ENCODE peak calls at places on chromosomes 3 and 15, in nine cellular contexts. B, O, H, F, X, Z, Y, C and T are unnamed samples.

GRCh38 chr3:129597792-129598381 is 8.6 kb downstream of the PLXND1 start:
- DNase-seq in B (no peak), Y (no peak), O (no peak), F (peak; percentile 24), Z (no peak), H (no peak), X (no peak), C (peak; percentile 50), T (peak; percentile 25)

GRCh38 chr15:33194237-33194636 is 277 bp downstream of the FMN1 start:
- DNase-seq in F (no peak), O (no peak), X (no peak), B (no peak), Z (peak; percentile 31), Y (no peak), H (no peak), C (no peak), T (no peak)

GRCh38 chr3:69161587-69162196 is 39.3 kb upstream of the LMOD3 start:
- DNase-seq in Z (peak; percentile 25), Y (peak; percentile 24), F (no peak), O (peak; percentile 18), H (peak; percentile 7), B (peak; percentile 29), X (peak; percentile 20), C (peak; percentile 71), T (peak; percentile 42)

GRCh38 chr3:12884104-12884742 is 42.9 kb upstream of the RPL32 start:
- DNase-seq in B (no peak), O (no peak), H (no peak), X (no peak), Z (no peak), F (peak; percentile 27), Y (no peak), C (peak; percentile 17), T (peak; percentile 26)

GRCh38 chr3:28575100-28575747 is 226.6 kb upstream of the AZI2 start:
- DNase-seq in H (no peak), C (peak; percentile 16), B (no peak), Z (peak; percentile 65), X (peak; percentile 37), F (peak; percentile 8), O (peak; percentile 32), Y (no peak), T (no peak)

GRCh38 chr3:72872183-72872582 is 15.7 kb upstream of the GXYLT2 start:
- DNase-seq in X (no peak), F (peak; percentile 69), B (no peak), O (no peak), C (peak; percentile 49), H (no peak), Z (no peak), Y (peak; percentile 91), T (peak; percentile 67)

GRCh38 chr3:129003578-129004112 is 2.5 kb downstream of the EFCC1 start:
- DNase-seq in C (no peak), H (no peak), Z (peak; percentile 37), O (no peak), B (peak; percentile 79), X (peak; percentile 42), Y (no peak), F (no peak), T (no peak)

GRCh38 chr3:24704496-24704895 is 209.8 kb upstream of the THRB start:
- DNase-seq in Y (no peak), Z (no peak), F (peak; percentile 56), O (no peak), X (no peak), H (peak; percentile 63), C (peak; percentile 47), B (peak; percentile 7), T (no peak)

GRCh38 chr3:13663781-13664535 is 115.0 kb downstream of the FBLN2 start:
- DNase-seq in Y (no peak), H (no peak), X (no peak), B (no peak), O (no peak), F (no peak), C (no peak), Z (no peak), T (no peak)

GRCh38 chr15:85618956-85619491 is 175.7 kb downstream of the KLHL25 start:
- DNase-seq in H (peak; percentile 48), Y (peak; percentile 84), B (peak; percentile 44), C (peak; percentile 98), O (peak; percentile 44), Z (peak; percentile 50), F (peak; percentile 98), X (no peak), T (peak; percentile 88)

GRCh38 chr3:13648060-13648743 is 99.3 kb downstream of the FBLN2 start:
- DNase-seq in B (peak; percentile 85), Z (peak; percentile 95), O (peak; percentile 94), Y (peak; percentile 47), X (peak; percentile 96), H (no peak), C (peak; percentile 87), F (peak; percentile 41), T (peak; percentile 65)

GRCh38 chr3:194086251-194087075 is 49.5 kb upstream of the HES1 start:
- DNase-seq in Z (no peak), H (no peak), Y (no peak), O (no peak), B (no peak), F (peak; percentile 26), X (no peak), C (no peak), T (no peak)

GRCh38 chr3:135926664-135927063 is 38.9 kb upstream of the PPP2R3A start:
- DNase-seq in X (no peak), H (no peak), Z (no peak), O (no peak), C (no peak), F (no peak), Y (no peak), B (no peak), T (no peak)

GRCh38 chr3:135930243-135930642 is 35.3 kb upstream of the PPP2R3A start:
- DNase-seq in C (no peak), F (no peak), Z (no peak), O (no peak), Y (no peak), H (no peak), B (no peak), X (no peak), T (no peak)

GRCh38 chr3:135924506-135924905 is 41.0 kb upstream of the PPP2R3A start:
- DNase-seq in Z (no peak), B (no peak), C (no peak), F (no peak), Y (no peak), O (no peak), X (no peak), H (no peak), T (no peak)

GRCh38 chr3:135927170-135927569 is 38.4 kb upstream of the PPP2R3A start:
- DNase-seq in F (no peak), Y (peak; percentile 82), Z (no peak), B (peak; percentile 38), H (no peak), C (no peak), O (no peak), X (no peak), T (peak; percentile 90)

GRCh38 chr3:135929670-135930069 is 35.9 kb upstream of the PPP2R3A start:
- DNase-seq in C (peak; percentile 48), F (peak; percentile 37), B (peak; percentile 21), X (no peak), O (no peak), Y (peak; percentile 50), Z (no peak), H (no peak), T (peak; percentile 81)
- TF ChIP-seq CTCF in C (no peak), F (no peak), B (no peak), X (no peak), O (no peak), Y (no peak), Z (no peak), H (peak; percentile 18), T (peak; percentile 20)

DNA sequence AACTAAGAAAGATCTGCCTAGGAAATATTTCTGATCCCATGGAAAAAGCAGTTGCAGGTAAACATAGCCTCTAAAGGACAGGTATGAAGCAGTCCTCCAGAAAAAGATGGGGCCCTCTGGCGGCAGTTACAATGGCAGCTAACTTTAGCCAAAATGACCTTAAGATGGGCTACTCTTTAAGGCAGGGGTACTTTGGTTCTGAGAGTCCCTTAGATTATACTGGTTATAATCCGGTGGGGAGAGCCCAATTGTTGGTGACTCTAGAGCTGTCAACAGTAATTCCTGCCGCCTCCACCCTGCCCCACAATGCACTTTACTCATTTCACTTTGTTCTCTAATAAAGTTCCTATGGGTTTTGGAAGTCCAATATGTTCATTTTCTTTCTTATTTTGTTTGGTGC is 412.8 kb upstream of the WNT5A start:
- DNase-seq in B (peak; percentile 15), Y (no peak), O (no peak), C (no peak), F (no peak), H (no peak), X (peak; percentile 19), Z (peak; percentile 23), T (no peak)
- TF ChIP-seq CTCF in B (peak; percentile 59), Y (no peak), O (peak; percentile 59), C (peak; percentile 20), F (no peak), H (peak; percentile 56), X (peak; percentile 41), Z (peak; percentile 41), T (peak; percentile 45)

DNA sequence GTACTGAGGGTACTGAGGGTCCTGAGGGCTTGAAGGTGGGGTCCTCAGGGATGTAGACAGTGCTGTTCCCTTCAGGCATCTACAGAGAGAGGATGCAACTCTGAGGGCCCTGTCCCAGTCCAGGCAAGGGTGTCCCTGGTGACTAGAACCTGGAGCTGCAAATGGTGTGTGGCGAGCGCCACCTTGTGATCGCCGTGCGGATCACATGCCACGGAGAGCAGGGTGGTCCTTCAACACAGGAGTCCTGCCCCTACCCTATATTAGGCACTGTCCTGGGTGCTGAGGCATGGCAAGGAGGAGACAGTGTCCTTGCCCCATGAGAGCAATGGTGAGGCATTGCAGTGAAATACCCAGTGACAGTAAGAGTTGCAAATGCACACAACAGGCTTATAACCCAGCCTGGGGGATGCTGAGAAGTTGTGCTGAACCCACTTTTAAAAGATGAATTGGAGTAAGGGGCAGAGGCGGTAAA is 23.6 kb downstream of the RHCG start:
- DNase-seq in X (peak; percentile 90), C (peak; percentile 76), F (peak; percentile 8), Y (no peak), B (peak; percentile 69), Z (peak; percentile 85), O (peak; percentile 84), H (no peak), T (peak; percentile 70)
- TF ChIP-seq CTCF in X (peak; percentile 82), C (peak; percentile 88), F (peak; percentile 78), Y (peak; percentile 87), B (peak; percentile 89), Z (peak; percentile 89), O (peak; percentile 86), H (peak; percentile 84), T (peak; percentile 91)

DNA sequence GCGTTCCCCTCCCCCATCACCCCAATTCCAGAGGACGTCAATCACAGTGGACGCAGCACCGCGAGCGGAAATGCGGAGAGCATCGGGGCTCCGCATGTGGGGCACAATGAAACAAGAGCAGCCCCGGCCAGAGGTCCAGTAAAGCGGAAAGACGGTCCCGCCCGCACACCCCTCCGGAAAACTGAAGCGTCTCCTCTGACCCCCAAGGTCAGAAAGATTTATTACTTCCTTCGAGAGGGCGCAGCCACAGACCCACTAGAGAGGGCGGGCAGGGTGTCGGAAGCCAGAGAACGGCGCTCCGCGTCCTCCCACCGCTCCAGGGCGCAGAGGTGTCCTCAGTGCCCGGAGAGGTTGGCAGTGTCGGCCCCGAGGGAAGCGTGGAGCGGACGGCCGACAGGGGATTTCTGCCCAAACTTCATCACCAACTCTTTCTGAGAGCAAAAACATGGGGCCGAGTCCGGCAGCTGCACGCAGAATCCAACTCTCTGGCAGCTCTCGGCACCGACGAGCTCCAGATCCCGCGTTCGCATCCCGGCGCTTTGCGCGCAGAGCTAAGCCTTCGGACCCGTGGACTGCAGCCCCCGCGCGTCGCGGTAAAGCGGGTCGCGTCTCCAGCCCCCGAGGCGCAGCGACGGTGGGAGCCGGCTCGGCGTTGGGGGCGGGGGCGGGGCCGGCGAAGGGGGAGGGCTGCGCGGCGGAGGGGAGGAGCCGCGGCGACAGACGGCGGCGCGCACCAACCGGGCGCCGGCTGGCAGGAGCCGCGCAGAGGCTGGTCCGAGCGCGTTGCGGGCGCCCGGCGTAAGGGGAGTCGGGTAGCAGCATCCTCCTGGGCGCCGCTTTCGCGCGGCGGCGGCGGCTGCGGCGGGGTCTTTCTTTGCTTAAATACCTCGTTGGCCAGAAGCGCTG is at the start of gene CHST2:
- DNase-seq in H (no peak), Z (peak; percentile 84), Y (no peak), X (peak; percentile 79), O (peak; percentile 62), F (peak; percentile 67), B (peak; percentile 43), C (peak; percentile 89), T (peak; percentile 49)
- TF ChIP-seq CTCF in H (no peak), Z (no peak), Y (no peak), X (no peak), O (no peak), F (no peak), B (no peak), C (peak; percentile 6), T (no peak)